ENCODE peak calls at places on chromosomes 1 and 21, in seven cellular contexts. A, V, Q, I, R, D and X are unnamed samples.

GRCh38 chr21:34956416-34957316 is 92.4 kb downstream of the RUNX1 start:
- DNase-seq in A (no peak), V (no peak), Q (no peak), I (no peak), R (no peak), D (no peak), X (no peak)

GRCh38 chr1:150765229-150765976 is at the start of gene CTSS:
- DNase-seq in A (no peak), V (no peak), Q (no peak), I (no peak), R (no peak), D (no peak), X (no peak)

GRCh38 chr1:75732703-75733102 is 8.2 kb downstream of the ACADM start:
- DNase-seq in A (no peak), V (no peak), Q (no peak), I (no peak), R (no peak), D (no peak), X (no peak)

GRCh38 chr1:15739745-15740144 is 2.6 kb upstream of the TMEM82 start:
- DNase-seq in A (no peak), V (no peak), Q (no peak), I (no peak), R (no peak), D (no peak), X (no peak)

GRCh38 chr1:32749726-32750224 is 47.2 kb upstream of the SYNC start:
- DNase-seq in A (no peak), V (no peak), Q (no peak), I (no peak), R (no peak), D (no peak), X (no peak)

GRCh38 chr1:212313616-212314015 is 28.4 kb downstream of the PPP2R5A start:
- DNase-seq in A (no peak), V (no peak), Q (no peak), I (no peak), R (no peak), D (no peak), X (no peak)

GRCh38 chr1:74502432-74502831 is 10.0 kb downstream of the LRRC53 start:
- DNase-seq in A (no peak), V (no peak), Q (no peak), I (no peak), R (no peak), D (no peak), X (peak)

GRCh38 chr1:118618618-118619340 is 369.4 kb downstream of the TBX15 start:
- DNase-seq in A (no peak), V (no peak), Q (no peak), I (no peak), R (no peak), D (no peak), X (no peak)

GRCh38 chr21:34126691-34127090 is 53.3 kb downstream of the MRPS6 start:
- DNase-seq in A (peak), V (no peak), Q (no peak), I (no peak), R (no peak), D (no peak), X (no peak)

GRCh38 chr1:43774359-43774758 is 67.0 kb downstream of the ST3GAL3 start:
- DNase-seq in A (peak), V (no peak), Q (no peak), I (no peak), R (peak), D (no peak), X (peak)

GRCh38 chr1:100952104-100952745 is 56.3 kb downstream of the SLC30A7 start:
- DNase-seq in A (no peak), V (no peak), Q (no peak), I (no peak), R (no peak), D (no peak), X (no peak)

GRCh38 chr1:11749203-11749689 is 12.7 kb upstream of the C1orf167 start:
- DNase-seq in A (no peak), V (peak), Q (no peak), I (no peak), R (no peak), D (peak), X (peak)

GRCh38 chr1:151944110-151944858 is 35.0 kb upstream of the THEM4 start:
- DNase-seq in A (peak), V (peak), Q (peak), I (peak), R (no peak), D (no peak), X (no peak)

GRCh38 chr1:108830119-108831008 is 26.5 kb downstream of the AKNAD1 start:
- DNase-seq in A (peak), V (peak), Q (peak), I (peak), R (peak), D (peak), X (peak)

GRCh38 chr1:165352442-165353293 is 3.8 kb downstream of the LMX1A start:
- DNase-seq in A (no peak), V (no peak), Q (no peak), I (no peak), R (no peak), D (peak), X (no peak)

GRCh38 chr1:38327559-38327973 is 281.0 kb upstream of the POU3F1 start:
- DNase-seq in A (no peak), V (no peak), Q (peak), I (no peak), R (no peak), D (no peak), X (no peak)

GRCh38 chr21:17492415-17493168 is 20.3 kb upstream of the CXADR start:
- DNase-seq in A (no peak), V (no peak), Q (no peak), I (no peak), R (no peak), D (no peak), X (no peak)

GRCh38 chr1:167627615-167627864 is 2.5 kb upstream of the RCSD1 start:
- DNase-seq in A (no peak), V (no peak), Q (no peak), I (no peak), R (no peak), D (no peak), X (no peak)

GRCh38 chr1:167628754-167629515 is 1.1 kb upstream of the RCSD1 start:
- DNase-seq in A (peak), V (no peak), Q (no peak), I (no peak), R (no peak), D (no peak), X (no peak)

GRCh38 chr1:167630568-167631385 is 745 bp downstream of the RCSD1 start:
- DNase-seq in A (peak), V (no peak), Q (no peak), I (no peak), R (no peak), D (peak), X (no peak)

GRCh38 chr1:167629681-167630567 is at the start of gene RCSD1:
- DNase-seq in A (peak), V (peak), Q (no peak), I (no peak), R (no peak), D (peak), X (no peak)

GRCh38 chr1:167627865-167628641 is 2.0 kb upstream of the RCSD1 start:
- DNase-seq in A (peak), V (peak), Q (no peak), I (no peak), R (no peak), D (peak), X (peak)
- TF ChIP-seq POLR2A in A (no peak), V (no peak), Q (no peak), I (no peak), R (no peak), D (peak), X (no peak)

GRCh38 chr1:46247433-46248121 is at the start of gene RAD54L:
- DNase-seq in A (peak), V (peak), Q (peak), I (peak), R (peak), D (peak), X (peak)
- TF ChIP-seq POLR2A in A (no peak), V (no peak), Q (no peak), I (no peak), R (no peak), D (no peak), X (peak)

GRCh38 chr1:54548389-54549044 is 489 bp downstream of the ACOT11 start:
- DNase-seq in A (peak), V (peak), Q (no peak), I (no peak), R (peak), D (no peak), X (no peak)

GRCh38 chr1:54545916-54546635 is 2.0 kb upstream of the ACOT11 start:
- DNase-seq in A (no peak), V (no peak), Q (no peak), I (no peak), R (no peak), D (no peak), X (no peak)

GRCh38 chr1:54549181-54549924 is 1.3 kb downstream of the ACOT11 start:
- DNase-seq in A (peak), V (peak), Q (no peak), I (no peak), R (no peak), D (no peak), X (no peak)

GRCh38 chr1:54546651-54547348 is 1.2 kb upstream of the ACOT11 start:
- DNase-seq in A (no peak), V (no peak), Q (no peak), I (no peak), R (no peak), D (no peak), X (no peak)

DNA sequence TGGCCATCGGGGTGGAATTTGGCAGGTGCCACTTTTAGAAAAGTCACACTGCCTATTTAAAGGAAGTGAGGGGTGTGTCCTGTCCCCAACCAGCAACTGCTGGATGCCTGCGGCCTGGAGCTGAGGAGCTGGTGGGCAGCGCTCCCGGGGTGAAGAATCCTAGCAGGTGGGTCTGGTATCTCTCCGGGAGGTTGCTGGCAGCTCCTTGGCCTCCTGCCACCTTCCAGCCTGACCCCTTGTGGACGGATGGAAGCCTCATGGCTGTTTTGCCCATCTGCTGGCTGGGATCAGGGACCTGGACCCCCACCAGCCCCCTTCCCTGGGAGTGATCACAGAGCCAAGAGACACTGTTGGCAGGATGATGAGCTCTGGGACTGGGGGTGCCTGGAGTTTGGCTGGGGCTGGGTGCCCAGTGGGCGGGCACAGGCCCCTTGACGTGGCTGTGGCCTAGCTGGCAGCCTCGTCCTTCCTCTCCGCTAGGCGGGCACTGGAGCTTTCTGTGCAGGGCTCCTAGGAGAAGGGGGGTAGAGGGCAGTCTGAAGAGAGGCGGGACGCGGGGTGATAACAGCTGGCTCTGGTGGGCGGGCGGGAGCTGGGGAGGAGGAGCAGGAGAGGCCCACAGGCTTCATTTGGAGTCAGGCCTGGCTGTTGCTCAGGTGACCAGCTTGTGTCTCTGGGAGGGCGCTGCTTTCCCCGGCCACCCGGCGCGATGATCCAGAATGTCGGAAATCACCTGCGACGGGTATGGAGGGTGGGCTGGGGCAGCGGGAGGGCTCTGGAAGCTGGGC is at the start of gene ACOT11:
- DNase-seq in A (peak), V (peak), Q (no peak), I (peak), R (peak), D (peak), X (no peak)
- TF ChIP-seq POLR2A in A (no peak), V (peak), Q (peak), I (no peak), R (no peak), D (no peak), X (no peak)

DNA sequence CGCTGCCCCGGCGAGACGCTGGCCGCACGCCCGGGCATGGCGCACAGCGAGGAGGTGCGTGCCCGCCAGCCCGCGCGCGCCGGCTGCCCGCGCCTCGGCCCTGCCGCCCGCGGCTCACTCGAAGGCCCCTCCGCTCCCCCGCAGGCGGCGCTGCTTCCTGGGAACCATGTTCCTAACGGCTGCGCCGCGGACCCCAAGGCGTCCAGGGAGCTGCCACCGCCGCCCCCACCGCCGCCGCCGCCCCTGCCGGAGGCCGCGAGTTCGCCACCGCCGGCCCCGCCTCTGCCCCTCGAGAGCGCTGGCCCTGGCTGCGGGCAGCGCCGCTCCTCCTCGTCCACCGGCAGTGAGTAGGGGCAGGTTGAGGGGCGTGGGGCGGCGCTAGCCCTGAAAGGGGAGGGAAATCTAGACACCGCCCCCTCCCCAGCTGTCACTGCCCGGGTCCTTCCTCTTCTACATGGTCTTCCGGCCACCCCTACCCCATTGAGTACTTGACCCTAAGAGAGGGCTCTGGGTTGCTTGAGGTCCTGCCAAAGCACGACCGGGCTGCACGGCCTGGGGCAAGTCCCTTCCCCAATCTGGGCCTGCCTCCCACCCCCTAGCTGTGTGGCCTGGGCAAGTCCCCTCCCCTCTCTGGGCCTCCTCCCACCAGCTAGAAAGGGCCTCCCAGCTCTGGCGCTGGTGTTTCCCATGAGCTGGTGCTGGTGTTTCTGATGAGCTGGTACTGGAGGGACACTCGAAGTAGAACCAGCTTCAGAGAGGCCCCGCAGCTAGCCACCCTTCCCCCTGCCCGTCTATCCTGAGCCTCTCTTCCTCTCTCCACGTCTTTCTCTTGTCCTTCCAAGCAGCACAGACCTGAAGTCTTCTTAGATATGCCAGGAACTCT is 17.0 kb downstream of the TNFRSF25 start:
- DNase-seq in A (peak), V (no peak), Q (no peak), I (no peak), R (no peak), D (peak), X (no peak)
- TF ChIP-seq POLR2A in A (no peak), V (no peak), Q (no peak), I (no peak), R (no peak), D (no peak), X (no peak)

GRCh38 chr1:65002508-65003315 is 36.4 kb upstream of the JAK1 start:
- DNase-seq in A (peak), V (peak), Q (peak), I (peak), R (peak), D (peak), X (peak)
- TF ChIP-seq POLR2A in A (peak), V (peak), Q (no peak), I (peak), R (peak), D (peak), X (no peak)